ENCODE peak calls at places on chromosomes 2 and 18, in five cellular contexts. One of them, this sample, is unnamed.
A peak's percentile ranks its signal among the peaks of the same experiment; 100 is the strongest.

GRCh38 chr2:181984060-181984459 is 1.6 kb upstream of the PPP1R1C start:
- DNase-seq in pancreas: no peak
- DNase-seq in breast epithelium: no peak
- DNase-seq in suprapubic skin: no peak
- DNase-seq in upper lobe of right lung: no peak
- DNase-seq in this sample: no peak

GRCh38 chr2:241339839-241340471 is 16.1 kb upstream of the FARP2 start:
- DNase-seq in pancreas: no peak
- DNase-seq in breast epithelium: no peak
- DNase-seq in suprapubic skin: no peak
- DNase-seq in upper lobe of right lung: no peak
- DNase-seq in this sample: no peak

GRCh38 chr2:75592028-75592427 is 31.3 kb upstream of the EVA1A start:
- DNase-seq in pancreas: no peak
- DNase-seq in breast epithelium: no peak
- DNase-seq in suprapubic skin: no peak
- DNase-seq in upper lobe of right lung: no peak
- DNase-seq in this sample: no peak

GRCh38 chr18:944440-944839 is 39.8 kb downstream of the ADCYAP1 start:
- DNase-seq in pancreas: no peak
- DNase-seq in breast epithelium: no peak
- DNase-seq in suprapubic skin: no peak
- DNase-seq in upper lobe of right lung: no peak
- DNase-seq in this sample: no peak

GRCh38 chr2:133262888-133263287 is 305.4 kb downstream of the NCKAP5 start:
- DNase-seq in pancreas: no peak
- DNase-seq in breast epithelium: no peak
- DNase-seq in suprapubic skin: no peak
- DNase-seq in upper lobe of right lung: no peak
- DNase-seq in this sample: no peak

GRCh38 chr18:9947248-9947647 is 33.4 kb downstream of the VAPA start:
- DNase-seq in pancreas: no peak
- DNase-seq in breast epithelium: no peak
- DNase-seq in suprapubic skin: no peak
- DNase-seq in upper lobe of right lung: no peak
- DNase-seq in this sample: no peak

GRCh38 chr2:84613082-84613481 is 96.8 kb downstream of the DNAH6 start:
- DNase-seq in pancreas: no peak
- DNase-seq in breast epithelium: no peak
- DNase-seq in suprapubic skin: no peak
- DNase-seq in upper lobe of right lung: no peak
- DNase-seq in this sample: no peak

GRCh38 chr18:63297678-63298392 is 21.7 kb downstream of the BCL2 start:
- DNase-seq in pancreas: no peak
- DNase-seq in breast epithelium: no peak
- DNase-seq in suprapubic skin: no peak
- DNase-seq in upper lobe of right lung: no peak
- DNase-seq in this sample: no peak

GRCh38 chr18:79941473-79942119 is 9.9 kb downstream of the SLC66A2 start:
- DNase-seq in pancreas: no peak
- DNase-seq in breast epithelium: peak; percentile 34
- DNase-seq in suprapubic skin: peak; percentile 42
- DNase-seq in upper lobe of right lung: peak; percentile 52
- DNase-seq in this sample: peak; percentile 69

GRCh38 chr2:147082850-147083522 is 761.8 kb upstream of the ACVR2A start:
- DNase-seq in pancreas: no peak
- DNase-seq in breast epithelium: no peak
- DNase-seq in suprapubic skin: no peak
- DNase-seq in upper lobe of right lung: no peak
- DNase-seq in this sample: no peak

GRCh38 chr2:57617327-57617726 is 429.3 kb upstream of the VRK2 start:
- DNase-seq in pancreas: no peak
- DNase-seq in breast epithelium: no peak
- DNase-seq in suprapubic skin: no peak
- DNase-seq in upper lobe of right lung: no peak
- DNase-seq in this sample: no peak

GRCh38 chr2:60839126-60839813 is 42.1 kb upstream of the REL start:
- DNase-seq in pancreas: no peak
- DNase-seq in breast epithelium: no peak
- DNase-seq in suprapubic skin: no peak
- DNase-seq in upper lobe of right lung: no peak
- DNase-seq in this sample: no peak

GRCh38 chr2:37893327-37893726 is 31.8 kb upstream of the RMDN2 start:
- DNase-seq in pancreas: no peak
- DNase-seq in breast epithelium: no peak
- DNase-seq in suprapubic skin: no peak
- DNase-seq in upper lobe of right lung: no peak
- DNase-seq in this sample: no peak

GRCh38 chr2:180227461-180227860 is 220.4 kb upstream of the CWC22 start:
- DNase-seq in pancreas: no peak
- DNase-seq in breast epithelium: no peak
- DNase-seq in suprapubic skin: no peak
- DNase-seq in upper lobe of right lung: no peak
- DNase-seq in this sample: no peak

GRCh38 chr18:70382032-70382431 is 93.2 kb downstream of the SOCS6 start:
- DNase-seq in pancreas: no peak
- DNase-seq in breast epithelium: no peak
- DNase-seq in suprapubic skin: no peak
- DNase-seq in upper lobe of right lung: no peak
- DNase-seq in this sample: no peak

GRCh38 chr2:217060951-217061547 is 201.2 kb upstream of the TNP1 start:
- DNase-seq in pancreas: no peak
- DNase-seq in breast epithelium: no peak
- DNase-seq in suprapubic skin: no peak
- DNase-seq in upper lobe of right lung: no peak
- DNase-seq in this sample: no peak

GRCh38 chr2:160582481-160583161 is 89.0 kb upstream of the RBMS1 start:
- DNase-seq in pancreas: no peak
- DNase-seq in breast epithelium: peak; percentile 54
- DNase-seq in suprapubic skin: no peak
- DNase-seq in upper lobe of right lung: no peak
- DNase-seq in this sample: peak; percentile 16

GRCh38 chr2:84830095-84830494 is 50.8 kb downstream of the TRABD2A start:
- DNase-seq in pancreas: no peak
- DNase-seq in breast epithelium: no peak
- DNase-seq in suprapubic skin: peak; percentile 68
- DNase-seq in upper lobe of right lung: peak; percentile 74
- DNase-seq in this sample: no peak

GRCh38 chr2:48414980-48415764 is 114.8 kb upstream of the STON1 start:
- DNase-seq in pancreas: no peak
- DNase-seq in breast epithelium: no peak
- DNase-seq in suprapubic skin: no peak
- DNase-seq in upper lobe of right lung: peak; percentile 71
- DNase-seq in this sample: no peak

GRCh38 chr2:238703436-238703835 is 144.4 kb upstream of the TWIST2 start:
- DNase-seq in pancreas: no peak
- DNase-seq in breast epithelium: peak; percentile 15
- DNase-seq in suprapubic skin: no peak
- DNase-seq in upper lobe of right lung: no peak
- DNase-seq in this sample: no peak

GRCh38 chr2:109160714-109161440 is 31.9 kb downstream of the SH3RF3 start:
- DNase-seq in pancreas: no peak
- DNase-seq in breast epithelium: no peak
- DNase-seq in suprapubic skin: no peak
- DNase-seq in upper lobe of right lung: no peak
- DNase-seq in this sample: no peak

GRCh38 chr2:234145511-234145910 is 95.0 kb downstream of the SPP2 start:
- DNase-seq in pancreas: no peak
- DNase-seq in breast epithelium: no peak
- DNase-seq in suprapubic skin: no peak
- DNase-seq in upper lobe of right lung: no peak
- DNase-seq in this sample: no peak

GRCh38 chr2:234142530-234142929 is 92.0 kb downstream of the SPP2 start:
- DNase-seq in pancreas: no peak
- DNase-seq in breast epithelium: no peak
- DNase-seq in suprapubic skin: no peak
- DNase-seq in upper lobe of right lung: no peak
- DNase-seq in this sample: no peak

GRCh38 chr2:234145057-234145456 is 94.6 kb downstream of the SPP2 start:
- DNase-seq in pancreas: no peak
- DNase-seq in breast epithelium: no peak
- DNase-seq in suprapubic skin: no peak
- DNase-seq in upper lobe of right lung: no peak
- DNase-seq in this sample: no peak

GRCh38 chr2:234147335-234147861 is 96.9 kb downstream of the SPP2 start:
- DNase-seq in pancreas: no peak
- DNase-seq in breast epithelium: no peak
- DNase-seq in suprapubic skin: no peak
- DNase-seq in upper lobe of right lung: no peak
- DNase-seq in this sample: no peak

GRCh38 chr2:234146087-234146826 is 95.8 kb downstream of the SPP2 start:
- DNase-seq in pancreas: no peak
- DNase-seq in breast epithelium: no peak
- DNase-seq in suprapubic skin: no peak
- DNase-seq in upper lobe of right lung: no peak
- DNase-seq in this sample: no peak
- TF ChIP-seq CTCF in pancreas: no peak
- TF ChIP-seq CTCF in breast epithelium: no peak
- TF ChIP-seq CTCF in suprapubic skin: no peak
- TF ChIP-seq CTCF in upper lobe of right lung: no peak
- TF ChIP-seq CTCF in this sample: no peak

GRCh38 chr2:127086800-127087737 is 19.9 kb downstream of the BIN1 start:
- DNase-seq in pancreas: no peak
- DNase-seq in breast epithelium: no peak
- DNase-seq in suprapubic skin: peak; percentile 87
- DNase-seq in upper lobe of right lung: no peak
- DNase-seq in this sample: peak; percentile 82
- TF ChIP-seq CTCF in pancreas: no peak
- TF ChIP-seq CTCF in breast epithelium: no peak
- TF ChIP-seq CTCF in suprapubic skin: no peak
- TF ChIP-seq CTCF in upper lobe of right lung: no peak
- TF ChIP-seq CTCF in this sample: no peak

GRCh38 chr2:165897074-165897683 is 56.4 kb downstream of the TTC21B start:
- DNase-seq in pancreas: no peak
- DNase-seq in breast epithelium: no peak
- DNase-seq in suprapubic skin: no peak
- DNase-seq in upper lobe of right lung: no peak
- DNase-seq in this sample: no peak
- TF ChIP-seq CTCF in pancreas: no peak
- TF ChIP-seq CTCF in breast epithelium: no peak
- TF ChIP-seq CTCF in suprapubic skin: no peak
- TF ChIP-seq CTCF in upper lobe of right lung: no peak
- TF ChIP-seq CTCF in this sample: no peak

GRCh38 chr18:54916507-54916906 is 42.8 kb downstream of the CCDC68 start:
- DNase-seq in pancreas: no peak
- DNase-seq in breast epithelium: no peak
- DNase-seq in suprapubic skin: no peak
- DNase-seq in upper lobe of right lung: no peak
- DNase-seq in this sample: no peak
- TF ChIP-seq CTCF in pancreas: no peak
- TF ChIP-seq CTCF in breast epithelium: no peak
- TF ChIP-seq CTCF in suprapubic skin: no peak
- TF ChIP-seq CTCF in upper lobe of right lung: no peak
- TF ChIP-seq CTCF in this sample: no peak

DNA sequence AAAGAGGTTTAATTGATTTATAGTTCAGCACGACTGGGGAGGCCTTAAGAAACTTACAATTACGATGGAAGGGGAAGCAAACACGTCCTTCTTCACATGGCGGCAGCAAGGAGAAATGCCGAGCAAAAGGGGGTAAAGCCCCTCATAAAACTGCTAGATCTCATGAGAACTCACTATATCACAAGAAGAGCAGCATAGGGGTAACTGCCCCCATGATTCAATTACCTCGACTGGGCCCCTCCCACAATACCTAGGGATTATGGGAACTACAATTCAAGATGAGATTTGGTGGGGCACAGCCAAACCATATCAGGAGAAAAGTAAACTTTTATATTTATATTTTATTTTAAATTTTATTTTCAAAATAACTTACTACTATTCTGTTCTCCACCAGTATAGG is 272.0 kb downstream of the MYCN start:
- DNase-seq in pancreas: no peak
- DNase-seq in breast epithelium: no peak
- DNase-seq in suprapubic skin: no peak
- DNase-seq in upper lobe of right lung: no peak
- DNase-seq in this sample: no peak
- TF ChIP-seq CTCF in pancreas: no peak
- TF ChIP-seq CTCF in breast epithelium: no peak
- TF ChIP-seq CTCF in suprapubic skin: no peak
- TF ChIP-seq CTCF in upper lobe of right lung: no peak
- TF ChIP-seq CTCF in this sample: no peak

GRCh38 chr2:200618051-200618419 is 32.2 kb downstream of the AOX1 start:
- DNase-seq in pancreas: no peak
- DNase-seq in breast epithelium: no peak
- DNase-seq in suprapubic skin: no peak
- DNase-seq in upper lobe of right lung: no peak
- DNase-seq in this sample: no peak

GRCh38 chr2:200616656-200617055 is 30.8 kb downstream of the AOX1 start:
- DNase-seq in pancreas: no peak
- DNase-seq in breast epithelium: no peak
- DNase-seq in suprapubic skin: no peak
- DNase-seq in upper lobe of right lung: no peak
- DNase-seq in this sample: no peak

GRCh38 chr2:200615247-200615646 is 29.4 kb downstream of the AOX1 start:
- DNase-seq in pancreas: no peak
- DNase-seq in breast epithelium: no peak
- DNase-seq in suprapubic skin: no peak
- DNase-seq in upper lobe of right lung: no peak
- DNase-seq in this sample: no peak

GRCh38 chr2:200617089-200618050 is 31.6 kb downstream of the AOX1 start:
- DNase-seq in pancreas: no peak
- DNase-seq in breast epithelium: no peak
- DNase-seq in suprapubic skin: no peak
- DNase-seq in upper lobe of right lung: no peak
- DNase-seq in this sample: no peak

DNA sequence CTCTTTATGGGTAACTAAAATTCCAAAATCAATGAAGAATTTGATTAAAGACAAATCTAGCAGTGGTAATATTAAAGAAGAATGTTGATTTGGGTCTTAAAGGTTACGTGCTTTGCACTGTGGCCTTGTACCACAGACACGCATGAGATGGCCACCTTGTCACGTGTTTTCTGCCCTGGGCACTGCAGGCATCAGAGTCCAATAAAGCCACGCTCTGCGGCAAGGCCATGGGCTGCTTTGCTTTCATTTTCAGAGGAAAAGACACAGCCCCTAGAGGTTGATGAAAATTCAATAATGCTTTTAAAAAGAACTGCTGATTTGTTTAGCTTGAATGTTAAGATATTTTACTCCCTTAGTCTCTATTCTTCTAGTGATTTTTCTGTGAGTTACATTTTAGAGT is 30.4 kb downstream of the AOX1 start:
- DNase-seq in pancreas: no peak
- DNase-seq in breast epithelium: no peak
- DNase-seq in suprapubic skin: no peak
- DNase-seq in upper lobe of right lung: no peak
- DNase-seq in this sample: no peak
- TF ChIP-seq CTCF in pancreas: no peak
- TF ChIP-seq CTCF in breast epithelium: no peak
- TF ChIP-seq CTCF in suprapubic skin: no peak
- TF ChIP-seq CTCF in upper lobe of right lung: no peak
- TF ChIP-seq CTCF in this sample: no peak

DNA sequence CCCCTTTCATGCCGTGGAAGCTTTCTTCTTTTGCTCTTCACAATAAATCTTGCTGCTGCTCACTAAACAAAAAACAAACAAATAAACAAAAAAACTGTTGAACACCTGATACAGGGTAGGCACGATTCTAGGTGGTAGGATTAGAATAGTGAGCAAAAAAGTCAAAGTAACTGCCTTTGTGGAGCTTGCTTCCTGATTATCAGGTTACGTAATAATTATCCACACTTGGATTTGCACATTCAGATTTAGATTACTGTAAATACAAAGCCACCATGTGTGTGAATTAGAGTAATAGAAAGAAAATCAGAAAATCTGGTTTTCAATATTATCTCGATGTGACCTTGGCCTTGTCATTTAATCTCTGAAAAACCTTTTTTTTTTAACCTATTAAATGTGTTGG is 307.1 kb downstream of the NRXN1 start:
- DNase-seq in pancreas: no peak
- DNase-seq in breast epithelium: no peak
- DNase-seq in suprapubic skin: no peak
- DNase-seq in upper lobe of right lung: no peak
- DNase-seq in this sample: no peak
- TF ChIP-seq CTCF in pancreas: no peak
- TF ChIP-seq CTCF in breast epithelium: no peak
- TF ChIP-seq CTCF in suprapubic skin: no peak
- TF ChIP-seq CTCF in upper lobe of right lung: no peak
- TF ChIP-seq CTCF in this sample: no peak

This sample was measured in psoas muscle.